ENCODE peak calls at places on chromosomes 1 and 21, in eight cellular contexts. H is iPS DF 6.9, F is fibroblast of lung, A is aorta, I is MM.1S, V is heart left ventricle, K is uterus, R is substantia nigra. T is an unnamed sample.

GRCh38 chr1:152924191-152924590 is 15.8 kb downstream of the IVL start:
- DNase-seq in H (no peak), F (no peak), A (no peak), I (no peak), V (no peak), K (no peak), R (no peak), T (no peak)

GRCh38 chr1:92923664-92924063 is 37.6 kb downstream of the DIPK1A start:
- DNase-seq in H (no peak), F (no peak), A (no peak), I (no peak), V (no peak), K (no peak), R (no peak), T (no peak)

GRCh38 chr1:155961937-155962336 is 16.4 kb downstream of the ARHGEF2 start:
- DNase-seq in H (no peak), F (peak; percentile 98), A (peak; percentile 95), I (no peak), V (peak; percentile 61), K (peak; percentile 70), R (no peak), T (peak; percentile 82)

GRCh38 chr1:9716404-9717192 is 65.1 kb downstream of the PIK3CD start:
- DNase-seq in H (no peak), F (no peak), A (no peak), I (no peak), V (no peak), K (no peak), R (no peak), T (no peak)

GRCh38 chr1:68197459-68197858 is 34.9 kb downstream of the WLS start:
- DNase-seq in H (no peak), F (no peak), A (no peak), I (no peak), V (no peak), K (no peak), R (no peak), T (no peak)

GRCh38 chr1:48667782-48668181 is 108.9 kb downstream of the BEND5 start:
- DNase-seq in H (no peak), F (no peak), A (no peak), I (no peak), V (no peak), K (no peak), R (no peak), T (no peak)

GRCh38 chr1:231926933-231927332 is 300.3 kb downstream of the DISC1 start:
- DNase-seq in H (no peak), F (no peak), A (no peak), I (no peak), V (no peak), K (no peak), R (no peak), T (no peak)

GRCh38 chr1:157585984-157586383 is 11.9 kb downstream of the FCRL4 start:
- DNase-seq in H (no peak), F (no peak), A (no peak), I (peak; percentile 32), V (no peak), K (no peak), R (no peak), T (no peak)

GRCh38 chr1:228073870-228074545 is 8.5 kb upstream of the ARF1 start:
- DNase-seq in H (no peak), F (no peak), A (no peak), I (no peak), V (no peak), K (peak; percentile 16), R (no peak), T (no peak)

GRCh38 chr1:112307930-112308329 is 88.1 kb upstream of the CTTNBP2NL start:
- DNase-seq in H (no peak), F (no peak), A (no peak), I (no peak), V (no peak), K (no peak), R (no peak), T (no peak)

GRCh38 chr1:26295194-26296138 is 11.0 kb downstream of the UBXN11 start:
- DNase-seq in H (no peak), F (no peak), A (no peak), I (no peak), V (no peak), K (no peak), R (no peak), T (peak; percentile 44)

GRCh38 chr1:182786223-182787001 is 3.2 kb upstream of the NPL start:
- DNase-seq in H (no peak), F (peak; percentile 60), A (peak; percentile 87), I (peak; percentile 69), V (peak; percentile 59), K (peak; percentile 59), R (no peak), T (peak; percentile 75)

GRCh38 chr1:58809327-58810040 is 25.6 kb upstream of the JUN start:
- DNase-seq in H (no peak), F (peak; percentile 84), A (no peak), I (no peak), V (no peak), K (no peak), R (no peak), T (no peak)

GRCh38 chr21:27570306-27570868 is 603.5 kb upstream of the ADAMTS5 start:
- DNase-seq in H (no peak), F (peak; percentile 90), A (peak; percentile 79), I (no peak), V (peak; percentile 69), K (peak; percentile 42), R (no peak), T (peak; percentile 76)

GRCh38 chr1:42930178-42931107 is 28.2 kb downstream of the SLC2A1 start:
- DNase-seq in H (no peak), F (no peak), A (no peak), I (no peak), V (no peak), K (no peak), R (no peak), T (no peak)

GRCh38 chr1:202063093-202063492 is 52.7 kb downstream of the ELF3 start:
- DNase-seq in H (no peak), F (peak; percentile 19), A (no peak), I (no peak), V (no peak), K (no peak), R (no peak), T (no peak)

GRCh38 chr1:110816945-110817344 is 56.0 kb upstream of the CD53 start:
- DNase-seq in H (no peak), F (no peak), A (no peak), I (no peak), V (no peak), K (no peak), R (no peak), T (no peak)

GRCh38 chr1:192807968-192808587 is 761 bp upstream of the RGS2 start:
- DNase-seq in H (no peak), F (peak; percentile 73), A (no peak), I (no peak), V (no peak), K (no peak), R (no peak), T (no peak)

GRCh38 chr1:50343323-50343722 is 79.9 kb downstream of the DMRTA2 start:
- DNase-seq in H (no peak), F (no peak), A (no peak), I (no peak), V (no peak), K (no peak), R (no peak), T (no peak)

GRCh38 chr1:234925440-234926251 is 203.0 kb downstream of the TOMM20 start:
- DNase-seq in H (no peak), F (peak; percentile 100), A (no peak), I (peak; percentile 15), V (no peak), K (no peak), R (no peak), T (no peak)

GRCh38 chr1:28078680-28079626 is 9.5 kb downstream of the EYA3 start:
- DNase-seq in H (no peak), F (peak; percentile 95), A (no peak), I (no peak), V (no peak), K (no peak), R (no peak), T (no peak)
- H3K27ac ChIP-seq in H (no peak overlapping the region), F (no peak overlapping the region), A (no peak overlapping the region), I (no peak overlapping the region), V (peak overlapping the region; percentile 73), K (no peak overlapping the region), R (peak overlapping the region; percentile 54), T (peak overlapping the region; percentile 74)

DNA sequence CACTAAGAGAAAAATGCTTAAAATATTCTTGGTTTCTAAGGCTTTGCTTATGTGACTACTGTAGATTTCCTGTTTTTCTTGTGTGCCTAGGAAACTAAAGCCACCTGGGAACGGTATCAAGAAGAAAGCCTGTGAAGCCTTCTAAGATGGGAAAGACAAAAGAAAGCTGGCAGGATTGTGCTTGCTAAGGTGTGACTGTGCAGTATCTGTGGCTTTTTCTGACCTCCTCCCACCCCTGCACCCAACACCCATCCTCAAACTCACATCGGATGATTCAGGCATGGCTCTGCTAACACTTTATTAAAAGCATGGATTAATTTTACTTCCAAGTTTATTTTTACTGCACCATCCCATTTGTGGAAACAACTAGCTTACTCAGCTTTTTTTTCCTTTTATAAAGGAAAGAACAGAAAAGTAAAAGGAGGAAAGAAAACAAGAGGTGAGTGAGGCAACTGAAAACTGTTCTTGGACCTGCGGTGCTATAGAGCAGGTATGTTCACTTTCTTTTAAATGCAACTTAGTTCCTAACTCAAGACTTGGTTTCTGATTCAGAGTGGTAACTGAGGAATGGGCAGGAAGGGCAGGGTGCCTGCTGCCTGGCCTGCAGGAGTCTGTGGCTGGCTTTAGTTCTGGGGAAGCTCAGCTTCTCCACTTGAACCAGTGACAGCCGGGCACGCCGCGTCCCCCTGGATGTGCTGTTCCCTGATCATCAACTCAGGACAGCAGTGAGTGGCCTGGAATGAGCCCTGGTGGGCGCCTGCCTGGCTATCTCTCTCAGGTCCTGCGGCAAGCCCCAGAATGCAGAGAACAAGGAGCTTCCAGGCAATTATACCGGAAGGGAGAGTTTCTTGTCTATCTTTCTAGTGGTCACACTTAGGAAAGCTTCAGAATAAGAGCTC is at the start of gene GBP6:
- DNase-seq in H (no peak), F (peak; percentile 10), A (no peak), I (peak; percentile 11), V (no peak), K (no peak), R (no peak), T (no peak)
- H3K27ac ChIP-seq in H (no peak within 1 kb of the TSS), F (no peak within 1 kb of the TSS), A (no peak within 1 kb of the TSS), I (peak within 1 kb of the TSS; percentile 48), V (peak within 1 kb of the TSS; percentile 8), K (no peak within 1 kb of the TSS), R (no peak within 1 kb of the TSS), T (no peak within 1 kb of the TSS)

DNA sequence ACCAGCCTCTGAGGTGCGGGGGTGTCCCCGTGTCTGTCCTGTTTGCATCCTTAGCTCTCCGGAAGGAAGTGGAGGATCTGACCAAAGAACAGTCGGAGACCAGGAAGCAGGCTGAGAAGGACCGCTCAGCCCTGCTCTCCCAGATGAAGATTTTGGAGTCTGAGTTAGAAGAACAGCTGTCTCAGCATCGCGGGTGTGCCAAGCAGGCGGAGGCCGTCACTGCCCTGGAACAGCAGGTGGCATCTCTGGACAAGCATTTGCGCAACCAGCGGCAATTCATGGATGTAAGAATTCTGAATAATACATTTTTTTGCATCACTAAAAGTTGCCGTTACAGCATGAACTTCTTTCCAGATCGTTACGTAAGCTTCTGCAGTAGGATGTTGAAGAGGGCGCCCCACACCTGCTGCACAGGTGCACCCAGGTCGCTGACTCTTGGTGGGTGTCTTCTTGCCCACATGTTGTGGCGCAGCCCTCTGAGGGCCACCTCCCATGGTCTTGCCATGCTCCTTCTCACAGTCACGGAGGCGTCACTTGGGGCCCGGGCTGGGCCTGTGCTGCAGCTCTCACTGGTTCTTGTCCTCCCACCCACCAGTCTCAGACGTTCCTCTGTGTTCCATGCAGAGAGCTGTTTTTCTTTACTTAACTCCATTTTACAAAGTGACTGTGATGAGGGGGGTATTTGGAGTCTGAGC is 61.3 kb upstream of the DIP2A start:
- DNase-seq in H (no peak), F (no peak), A (peak; percentile 62), I (no peak), V (no peak), K (no peak), R (no peak), T (peak; percentile 57)
- H3K27ac ChIP-seq in H (no peak overlapping the region), F (no peak overlapping the region), A (no peak overlapping the region), I (no peak overlapping the region), V (no peak overlapping the region), K (no peak overlapping the region), R (no peak overlapping the region), T (peak overlapping the region; percentile 92)

GRCh38 chr1:223718850-223719249 is 6.5 kb downstream of the CAPN2 start:
- DNase-seq in H (no peak), F (peak; percentile 65), A (no peak), I (no peak), V (no peak), K (no peak), R (no peak), T (no peak)
- H3K27ac ChIP-seq in H (no peak overlapping the region), F (peak overlapping the region; percentile 13), A (no peak overlapping the region), I (no peak overlapping the region), V (no peak overlapping the region), K (no peak overlapping the region), R (no peak overlapping the region), T (no peak overlapping the region)